ENCODE peak calls at places on chromosomes 16 and 17, in ten cellular contexts. One of them, this sample, is unnamed.

GRCh38 chr17:80229011-80229410 is 8.8 kb downstream of the SLC26A11 start:
- DNase-seq in cardiac muscle cell: no peak
- DNase-seq in brain microvascular endothelial cell: no peak
- DNase-seq in pancreas: no peak
- DNase-seq in CD8-positive, alpha-beta T cell: no peak
- DNase-seq in neural progenitor cell: no peak
- DNase-seq in adrenal gland: no peak
- DNase-seq in ascending aorta: no peak
- DNase-seq in psoas muscle: no peak
- DNase-seq in Panc1: no peak
- DNase-seq in this sample: no peak

GRCh38 chr17:45269912-45270311 is 8.0 kb upstream of the SPATA32 start:
- DNase-seq in CD8-positive, alpha-beta T cell: no peak
- DNase-seq in neural progenitor cell: no peak
- DNase-seq in brain microvascular endothelial cell: no peak
- DNase-seq in pancreas: no peak
- DNase-seq in ascending aorta: no peak
- DNase-seq in adrenal gland: no peak
- DNase-seq in cardiac muscle cell: no peak
- DNase-seq in psoas muscle: no peak
- DNase-seq in Panc1: no peak
- DNase-seq in this sample: no peak

GRCh38 chr17:69470702-69471101 is 56.2 kb downstream of the MAP2K6 start:
- DNase-seq in Panc1: no peak
- DNase-seq in neural progenitor cell: no peak
- DNase-seq in brain microvascular endothelial cell: no peak
- DNase-seq in psoas muscle: no peak
- DNase-seq in CD8-positive, alpha-beta T cell: no peak
- DNase-seq in pancreas: no peak
- DNase-seq in adrenal gland: no peak
- DNase-seq in ascending aorta: no peak
- DNase-seq in cardiac muscle cell: no peak
- DNase-seq in this sample: no peak

GRCh38 chr16:12024429-12024828 is 47.9 kb downstream of the SNX29 start:
- DNase-seq in brain microvascular endothelial cell: peak
- DNase-seq in adrenal gland: no peak
- DNase-seq in psoas muscle: no peak
- DNase-seq in neural progenitor cell: no peak
- DNase-seq in CD8-positive, alpha-beta T cell: no peak
- DNase-seq in ascending aorta: no peak
- DNase-seq in Panc1: no peak
- DNase-seq in pancreas: no peak
- DNase-seq in cardiac muscle cell: no peak
- DNase-seq in this sample: no peak

GRCh38 chr16:78957328-78958100 is 643.0 kb downstream of the MAF start:
- DNase-seq in ascending aorta: no peak
- DNase-seq in cardiac muscle cell: no peak
- DNase-seq in neural progenitor cell: peak
- DNase-seq in Panc1: no peak
- DNase-seq in pancreas: no peak
- DNase-seq in adrenal gland: peak
- DNase-seq in CD8-positive, alpha-beta T cell: no peak
- DNase-seq in psoas muscle: no peak
- DNase-seq in brain microvascular endothelial cell: no peak
- DNase-seq in this sample: no peak

GRCh38 chr16:24151482-24151939 is 104.6 kb upstream of the CACNG3 start:
- DNase-seq in CD8-positive, alpha-beta T cell: no peak
- DNase-seq in neural progenitor cell: peak
- DNase-seq in cardiac muscle cell: peak
- DNase-seq in Panc1: no peak
- DNase-seq in brain microvascular endothelial cell: no peak
- DNase-seq in psoas muscle: no peak
- DNase-seq in pancreas: no peak
- DNase-seq in ascending aorta: no peak
- DNase-seq in adrenal gland: no peak
- DNase-seq in this sample: no peak

GRCh38 chr16:54171855-54172537 is 114.6 kb downstream of the IRX3 start:
- DNase-seq in brain microvascular endothelial cell: peak
- DNase-seq in CD8-positive, alpha-beta T cell: no peak
- DNase-seq in adrenal gland: no peak
- DNase-seq in psoas muscle: no peak
- DNase-seq in neural progenitor cell: peak
- DNase-seq in ascending aorta: no peak
- DNase-seq in pancreas: no peak
- DNase-seq in Panc1: no peak
- DNase-seq in cardiac muscle cell: peak
- DNase-seq in this sample: no peak

GRCh38 chr17:38970804-38971203 is 3.6 kb upstream of the FBXO47 start:
- DNase-seq in ascending aorta: no peak
- DNase-seq in brain microvascular endothelial cell: no peak
- DNase-seq in adrenal gland: no peak
- DNase-seq in psoas muscle: no peak
- DNase-seq in Panc1: no peak
- DNase-seq in CD8-positive, alpha-beta T cell: peak
- DNase-seq in neural progenitor cell: no peak
- DNase-seq in cardiac muscle cell: no peak
- DNase-seq in pancreas: no peak
- DNase-seq in this sample: no peak

GRCh38 chr17:29610395-29610794 is 12.3 kb downstream of the CORO6 start:
- DNase-seq in psoas muscle: no peak
- DNase-seq in pancreas: no peak
- DNase-seq in adrenal gland: no peak
- DNase-seq in neural progenitor cell: no peak
- DNase-seq in brain microvascular endothelial cell: no peak
- DNase-seq in Panc1: no peak
- DNase-seq in ascending aorta: no peak
- DNase-seq in cardiac muscle cell: no peak
- DNase-seq in CD8-positive, alpha-beta T cell: no peak
- DNase-seq in this sample: no peak

GRCh38 chr17:58084317-58084981 is 1.2 kb downstream of the DYNLL2 start:
- DNase-seq in adrenal gland: peak
- DNase-seq in CD8-positive, alpha-beta T cell: peak
- DNase-seq in pancreas: peak
- DNase-seq in psoas muscle: peak
- DNase-seq in brain microvascular endothelial cell: no peak
- DNase-seq in Panc1: no peak
- DNase-seq in cardiac muscle cell: peak
- DNase-seq in neural progenitor cell: peak
- DNase-seq in ascending aorta: no peak
- DNase-seq in this sample: no peak

GRCh38 chr17:58082870-58083490 is at the start of gene DYNLL2:
- DNase-seq in CD8-positive, alpha-beta T cell: peak
- DNase-seq in pancreas: peak
- DNase-seq in cardiac muscle cell: peak
- DNase-seq in psoas muscle: peak
- DNase-seq in Panc1: peak
- DNase-seq in neural progenitor cell: peak
- DNase-seq in brain microvascular endothelial cell: peak
- DNase-seq in adrenal gland: peak
- DNase-seq in ascending aorta: peak
- DNase-seq in this sample: peak

GRCh38 chr17:58082341-58082869 is 814 bp upstream of the DYNLL2 start:
- DNase-seq in Panc1: no peak
- DNase-seq in psoas muscle: no peak
- DNase-seq in ascending aorta: no peak
- DNase-seq in adrenal gland: no peak
- DNase-seq in cardiac muscle cell: no peak
- DNase-seq in brain microvascular endothelial cell: no peak
- DNase-seq in neural progenitor cell: peak
- DNase-seq in pancreas: no peak
- DNase-seq in CD8-positive, alpha-beta T cell: no peak
- DNase-seq in this sample: no peak

GRCh38 chr17:58085039-58085715 is 2.0 kb downstream of the DYNLL2 start:
- DNase-seq in brain microvascular endothelial cell: no peak
- DNase-seq in psoas muscle: no peak
- DNase-seq in neural progenitor cell: no peak
- DNase-seq in Panc1: no peak
- DNase-seq in pancreas: no peak
- DNase-seq in CD8-positive, alpha-beta T cell: no peak
- DNase-seq in ascending aorta: no peak
- DNase-seq in cardiac muscle cell: no peak
- DNase-seq in adrenal gland: peak
- DNase-seq in this sample: no peak

GRCh38 chr17:58083491-58084316 is 485 bp downstream of the DYNLL2 start:
- DNase-seq in CD8-positive, alpha-beta T cell: peak
- DNase-seq in pancreas: peak
- DNase-seq in adrenal gland: peak
- DNase-seq in Panc1: no peak
- DNase-seq in neural progenitor cell: peak
- DNase-seq in psoas muscle: peak
- DNase-seq in ascending aorta: peak
- DNase-seq in brain microvascular endothelial cell: peak
- DNase-seq in cardiac muscle cell: peak
- DNase-seq in this sample: no peak
- TF ChIP-seq CTCF in CD8-positive, alpha-beta T cell: no peak
- TF ChIP-seq CTCF in pancreas: no peak
- TF ChIP-seq CTCF in adrenal gland: no peak
- TF ChIP-seq CTCF in Panc1: no peak
- TF ChIP-seq CTCF in neural progenitor cell: no peak
- TF ChIP-seq CTCF in psoas muscle: no peak
- TF ChIP-seq CTCF in ascending aorta: peak
- TF ChIP-seq CTCF in brain microvascular endothelial cell: no peak
- TF ChIP-seq CTCF in cardiac muscle cell: no peak
- TF ChIP-seq CTCF in this sample: no peak

GRCh38 chr17:14298221-14298994 is 2.5 kb upstream of the HS3ST3B1 start:
- DNase-seq in cardiac muscle cell: peak
- DNase-seq in psoas muscle: no peak
- DNase-seq in adrenal gland: no peak
- DNase-seq in pancreas: no peak
- DNase-seq in ascending aorta: no peak
- DNase-seq in brain microvascular endothelial cell: no peak
- DNase-seq in Panc1: no peak
- DNase-seq in neural progenitor cell: peak
- DNase-seq in CD8-positive, alpha-beta T cell: no peak
- DNase-seq in this sample: no peak
- H3K4me3 ChIP-seq in cardiac muscle cell: no peak
- H3K4me3 ChIP-seq in psoas muscle: peak
- H3K4me3 ChIP-seq in adrenal gland: no peak
- H3K4me3 ChIP-seq in pancreas: no peak
- H3K4me3 ChIP-seq in ascending aorta: no peak
- H3K4me3 ChIP-seq in brain microvascular endothelial cell: peak
- H3K4me3 ChIP-seq in Panc1: no peak
- H3K4me3 ChIP-seq in neural progenitor cell: peak
- H3K4me3 ChIP-seq in CD8-positive, alpha-beta T cell: peak
- H3K4me3 ChIP-seq in this sample: no peak

DNA sequence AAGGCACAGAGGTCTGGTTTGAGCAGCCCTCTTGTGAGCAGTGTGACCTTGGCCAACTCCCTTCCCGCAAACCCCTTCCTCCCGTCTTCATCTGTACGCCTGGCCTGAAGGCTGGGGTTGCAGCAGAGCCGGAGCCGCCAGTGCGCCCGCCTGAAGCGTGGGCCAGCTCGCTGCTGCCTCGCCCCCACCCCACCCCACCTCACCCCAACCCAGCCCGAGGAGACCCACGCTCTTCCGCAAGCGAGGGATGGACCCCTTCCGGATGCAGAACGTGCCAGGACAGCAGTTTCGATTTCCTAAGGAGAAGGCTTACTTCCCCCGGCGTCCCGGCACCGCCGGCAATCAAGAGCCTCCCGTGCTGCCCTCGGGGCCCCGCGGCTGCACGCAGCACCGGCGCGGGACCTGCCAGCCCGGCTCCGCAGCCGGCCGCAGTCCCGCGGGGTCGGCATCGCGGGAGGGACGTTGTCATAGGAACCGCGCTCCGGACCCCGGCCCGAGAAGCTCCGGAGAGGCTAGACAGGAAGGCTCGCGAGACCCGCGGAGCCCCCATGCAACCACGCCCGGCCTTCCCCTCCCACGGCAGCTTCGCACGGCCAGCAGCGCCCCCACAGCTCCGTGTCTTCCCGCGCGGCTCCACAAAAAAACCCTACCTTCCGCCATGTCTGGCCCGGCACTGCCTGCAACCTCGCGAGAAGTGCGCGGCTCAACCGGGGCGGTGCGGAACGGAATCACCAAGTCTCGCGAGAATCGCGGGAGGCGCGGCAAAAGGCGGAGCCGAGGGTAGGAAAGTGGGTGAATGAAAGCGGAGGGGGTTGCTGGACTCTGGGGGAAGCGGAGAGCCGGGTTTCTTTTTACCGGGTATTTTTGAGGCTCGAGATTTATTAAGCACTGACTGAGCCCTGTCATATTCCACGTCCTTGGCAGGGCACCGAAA is at the start of gene ANKFY1:
- DNase-seq in brain microvascular endothelial cell: peak
- DNase-seq in Panc1: peak
- DNase-seq in cardiac muscle cell: peak
- DNase-seq in pancreas: peak
- DNase-seq in psoas muscle: peak
- DNase-seq in ascending aorta: peak
- DNase-seq in neural progenitor cell: peak
- DNase-seq in CD8-positive, alpha-beta T cell: peak
- DNase-seq in adrenal gland: peak
- DNase-seq in this sample: peak
- TF ChIP-seq CTCF in brain microvascular endothelial cell: peak
- TF ChIP-seq CTCF in Panc1: no peak
- TF ChIP-seq CTCF in cardiac muscle cell: no peak
- TF ChIP-seq CTCF in pancreas: no peak
- TF ChIP-seq CTCF in psoas muscle: peak
- TF ChIP-seq CTCF in ascending aorta: peak
- TF ChIP-seq CTCF in neural progenitor cell: peak
- TF ChIP-seq CTCF in CD8-positive, alpha-beta T cell: no peak
- TF ChIP-seq CTCF in adrenal gland: no peak
- TF ChIP-seq CTCF in this sample: peak

GRCh38 chr16:56365552-56365951 is 59.8 kb downstream of the AMFR start:
- DNase-seq in pancreas: no peak
- DNase-seq in neural progenitor cell: no peak
- DNase-seq in brain microvascular endothelial cell: no peak
- DNase-seq in CD8-positive, alpha-beta T cell: no peak
- DNase-seq in adrenal gland: no peak
- DNase-seq in cardiac muscle cell: no peak
- DNase-seq in ascending aorta: no peak
- DNase-seq in psoas muscle: no peak
- DNase-seq in Panc1: no peak
- DNase-seq in this sample: no peak
- H3K4me3 ChIP-seq in pancreas: no peak
- H3K4me3 ChIP-seq in neural progenitor cell: no peak
- H3K4me3 ChIP-seq in brain microvascular endothelial cell: no peak
- H3K4me3 ChIP-seq in CD8-positive, alpha-beta T cell: no peak
- H3K4me3 ChIP-seq in adrenal gland: no peak
- H3K4me3 ChIP-seq in cardiac muscle cell: no peak
- H3K4me3 ChIP-seq in ascending aorta: no peak
- H3K4me3 ChIP-seq in psoas muscle: no peak
- H3K4me3 ChIP-seq in Panc1: no peak
- H3K4me3 ChIP-seq in this sample: no peak

This sample was measured in dorsolateral prefrontal cortex.